ENCODE peak calls at places on chromosomes 4 and X, in ten cellular contexts. J is NCI-H1092; T is NB4; B is stimulated activated CD4-positive, alpha-beta T cell treated with anti-CD3 and anti-CD28 coated beads, Interleukin-4, amount 100 ng/mL, for 24 hours; E is dorsolateral prefrontal cortex; Q is NCI-H748 treated with DMSO at 0.1 percent for 48 hours; W is Panc1; L is amniotic stem cell; K is NCI-H2081; I is NCI-H146. U is an unnamed sample.

GRCh38 chr4:30380404-30380998 is 339.7 kb upstream of the PCDH7 start:
- DNase-seq in J (peak), T (peak), B (peak), E (no peak), Q (peak), W (peak), L (peak), K (peak), I (peak), U (no peak)

GRCh38 chrX:46636223-46636622 is 62.7 kb downstream of the CHST7 start:
- DNase-seq in J (no peak), T (no peak), B (no peak), E (no peak), Q (no peak), W (no peak), L (no peak), K (no peak), I (no peak), U (no peak)

GRCh38 chrX:143754183-143754582 is 33.6 kb upstream of the SPANXN2 start:
- DNase-seq in J (no peak), T (no peak), B (no peak), E (no peak), Q (no peak), W (no peak), L (no peak), K (no peak), I (no peak), U (no peak)

GRCh38 chr4:181939199-181939945 is 303.8 kb upstream of the TENM3 start:
- DNase-seq in J (no peak), T (no peak), B (no peak), E (no peak), Q (no peak), W (no peak), L (no peak), K (no peak), I (no peak), U (no peak)

GRCh38 chr4:178198691-178199090 is 756.5 kb upstream of the AGA start:
- DNase-seq in J (no peak), T (no peak), B (no peak), E (no peak), Q (no peak), W (no peak), L (no peak), K (no peak), I (no peak), U (no peak)

GRCh38 chr4:2576290-2576689 is 39.8 kb downstream of the FAM193A start:
- DNase-seq in J (no peak), T (no peak), B (no peak), E (no peak), Q (no peak), W (no peak), L (no peak), K (no peak), I (no peak), U (no peak)

GRCh38 chr4:77950204-77950603 is 87.6 kb downstream of the MRPL1 start:
- DNase-seq in J (no peak), T (no peak), B (no peak), E (no peak), Q (no peak), W (no peak), L (no peak), K (no peak), I (no peak), U (no peak)

GRCh38 chrX:131650637-131651410 is 107.0 kb downstream of the OR13H1 start:
- DNase-seq in J (no peak), T (no peak), B (no peak), E (no peak), Q (no peak), W (no peak), L (no peak), K (no peak), I (no peak), U (peak)

GRCh38 chrX:21374163-21374993 is at the start of gene CNKSR2:
- DNase-seq in J (peak), T (peak), B (peak), E (no peak), Q (peak), W (no peak), L (no peak), K (peak), I (peak), U (no peak)

GRCh38 chr4:67746797-67747495 is 7.2 kb downstream of the GNRHR start:
- DNase-seq in J (no peak), T (peak), B (no peak), E (no peak), Q (no peak), W (peak), L (peak), K (no peak), I (peak), U (no peak)

U was measured in H54.